ENCODE peak calls at places on chromosomes 3 and 15, in five cellular contexts. One of them, this sample, is unnamed.

GRCh38 chr3:129625071-129625874 is 18.8 kb upstream of the PLXND1 start:
- DNase-seq in B cell: no peak
- DNase-seq in tibial nerve: no peak
- DNase-seq in GM18507: no peak
- DNase-seq in T-cell: no peak
- DNase-seq in this sample: peak; percentile 15

GRCh38 chr15:35669021-35669420 is 123.1 kb upstream of the DPH6 start:
- DNase-seq in T-cell: no peak
- DNase-seq in B cell: no peak
- DNase-seq in GM18507: no peak
- DNase-seq in tibial nerve: no peak
- DNase-seq in this sample: no peak

GRCh38 chr3:138081371-138082084 is 33.9 kb downstream of the DZIP1L start:
- DNase-seq in B cell: no peak
- DNase-seq in tibial nerve: no peak
- DNase-seq in GM18507: no peak
- DNase-seq in T-cell: no peak
- DNase-seq in this sample: no peak

GRCh38 chr3:42701371-42702065 is 1.1 kb downstream of the HHATL start:
- DNase-seq in T-cell: peak; percentile 39
- DNase-seq in tibial nerve: no peak
- DNase-seq in B cell: peak; percentile 34
- DNase-seq in GM18507: peak; percentile 36
- DNase-seq in this sample: peak; percentile 69

GRCh38 chr15:40098489-40099261 is 10.0 kb downstream of the BMF start:
- DNase-seq in tibial nerve: peak; percentile 67
- DNase-seq in T-cell: no peak
- DNase-seq in B cell: peak; percentile 90
- DNase-seq in GM18507: peak; percentile 79
- DNase-seq in this sample: peak; percentile 80

GRCh38 chr3:192303235-192303634 is 424.1 kb downstream of the FGF12 start:
- DNase-seq in GM18507: no peak
- DNase-seq in B cell: no peak
- DNase-seq in T-cell: no peak
- DNase-seq in tibial nerve: no peak
- DNase-seq in this sample: no peak

GRCh38 chr3:185207931-185208746 is 45.7 kb downstream of the EHHADH start:
- DNase-seq in tibial nerve: no peak
- DNase-seq in B cell: peak; percentile 50
- DNase-seq in T-cell: no peak
- DNase-seq in GM18507: peak; percentile 20
- DNase-seq in this sample: peak; percentile 25

GRCh38 chr3:104952587-104952986 is 414.1 kb upstream of the ALCAM start:
- DNase-seq in B cell: no peak
- DNase-seq in T-cell: no peak
- DNase-seq in tibial nerve: no peak
- DNase-seq in GM18507: no peak
- DNase-seq in this sample: no peak

GRCh38 chr3:134333522-134334181 is 40.6 kb downstream of the AMOTL2 start:
- DNase-seq in T-cell: no peak
- DNase-seq in tibial nerve: no peak
- DNase-seq in B cell: no peak
- DNase-seq in GM18507: no peak
- DNase-seq in this sample: no peak

This sample was measured in GM12891.